ENCODE peak calls at places on chromosome 20, in nine cellular contexts. One of them, this sample, is unnamed. For H3K27me3, the result is how much of the 10 kb centered on the place peaks cover.

GRCh38 chr20:48208176-48208575 is 422.9 kb upstream of the SULF2 start:
- DNase-seq in uterus: no peak
- DNase-seq in Peyer's patch: no peak
- DNase-seq in thyroid gland: no peak
- DNase-seq in PC-3: no peak
- DNase-seq in aorta: no peak
- DNase-seq in A673: no peak
- DNase-seq in psoas muscle: no peak
- DNase-seq in PC-9: no peak
- DNase-seq in this sample: no peak

GRCh38 chr20:41200446-41201202 is 63.3 kb downstream of the PLCG1 start:
- DNase-seq in uterus: no peak
- DNase-seq in Peyer's patch: no peak
- DNase-seq in thyroid gland: no peak
- DNase-seq in PC-3: no peak
- DNase-seq in aorta: no peak
- DNase-seq in A673: no peak
- DNase-seq in psoas muscle: no peak
- DNase-seq in PC-9: no peak
- DNase-seq in this sample: no peak

GRCh38 chr20:7123457-7123856 is 356.0 kb downstream of the BMP2 start:
- DNase-seq in uterus: no peak
- DNase-seq in Peyer's patch: no peak
- DNase-seq in thyroid gland: no peak
- DNase-seq in PC-3: no peak
- DNase-seq in aorta: no peak
- DNase-seq in A673: no peak
- DNase-seq in psoas muscle: no peak
- DNase-seq in PC-9: no peak
- DNase-seq in this sample: no peak

GRCh38 chr20:47063407-47063806 is 168.8 kb downstream of the EYA2 start:
- DNase-seq in uterus: no peak
- DNase-seq in Peyer's patch: peak
- DNase-seq in thyroid gland: peak
- DNase-seq in PC-3: peak
- DNase-seq in aorta: no peak
- DNase-seq in A673: no peak
- DNase-seq in psoas muscle: no peak
- DNase-seq in PC-9: no peak
- DNase-seq in this sample: no peak

GRCh38 chr20:20083796-20084195 is 31.5 kb downstream of the CFAP61 start:
- DNase-seq in uterus: no peak
- DNase-seq in Peyer's patch: no peak
- DNase-seq in thyroid gland: no peak
- DNase-seq in PC-3: peak
- DNase-seq in aorta: no peak
- DNase-seq in A673: peak
- DNase-seq in psoas muscle: no peak
- DNase-seq in PC-9: no peak
- DNase-seq in this sample: no peak

GRCh38 chr20:59805786-59806577 is 127.5 kb downstream of the SYCP2 start:
- DNase-seq in uterus: no peak
- DNase-seq in Peyer's patch: no peak
- DNase-seq in thyroid gland: no peak
- DNase-seq in PC-3: no peak
- DNase-seq in aorta: peak
- DNase-seq in A673: no peak
- DNase-seq in psoas muscle: no peak
- DNase-seq in PC-9: no peak
- DNase-seq in this sample: no peak

GRCh38 chr20:3312940-3313656 is 74.1 kb upstream of the SLC4A11 start:
- DNase-seq in uterus: no peak
- DNase-seq in Peyer's patch: no peak
- DNase-seq in thyroid gland: peak
- DNase-seq in PC-3: peak
- DNase-seq in aorta: no peak
- DNase-seq in A673: peak
- DNase-seq in psoas muscle: no peak
- DNase-seq in PC-9: peak
- DNase-seq in this sample: peak

GRCh38 chr20:63178889-63179751 is 36.8 kb downstream of the YTHDF1 start:
- DNase-seq in uterus: no peak
- DNase-seq in Peyer's patch: peak
- DNase-seq in thyroid gland: peak
- DNase-seq in PC-3: peak
- DNase-seq in aorta: no peak
- DNase-seq in A673: peak
- DNase-seq in psoas muscle: peak
- DNase-seq in PC-9: peak
- DNase-seq in this sample: no peak

GRCh38 chr20:56003966-56004365 is 1.4 kb downstream of the CBLN4 start:
- DNase-seq in uterus: no peak
- DNase-seq in Peyer's patch: no peak
- DNase-seq in thyroid gland: peak
- DNase-seq in PC-3: no peak
- DNase-seq in aorta: no peak
- DNase-seq in A673: no peak
- DNase-seq in psoas muscle: no peak
- DNase-seq in PC-9: no peak
- DNase-seq in this sample: no peak

GRCh38 chr20:43667341-43668132 is 623 bp downstream of the MYBL2 start:
- DNase-seq in uterus: no peak
- DNase-seq in Peyer's patch: peak
- DNase-seq in thyroid gland: no peak
- DNase-seq in PC-3: peak
- DNase-seq in aorta: peak
- DNase-seq in A673: peak
- DNase-seq in psoas muscle: no peak
- DNase-seq in PC-9: peak
- DNase-seq in this sample: peak

GRCh38 chr20:46028110-46028509 is 905 bp upstream of the SLC12A5 start:
- DNase-seq in uterus: no peak
- DNase-seq in Peyer's patch: no peak
- DNase-seq in thyroid gland: no peak
- DNase-seq in PC-3: no peak
- DNase-seq in aorta: no peak
- DNase-seq in A673: no peak
- DNase-seq in psoas muscle: no peak
- DNase-seq in PC-9: no peak
- DNase-seq in this sample: no peak

GRCh38 chr20:17654649-17655285 is 27.3 kb downstream of the RRBP1 start:
- DNase-seq in uterus: peak
- DNase-seq in Peyer's patch: no peak
- DNase-seq in thyroid gland: peak
- DNase-seq in PC-3: peak
- DNase-seq in aorta: peak
- DNase-seq in A673: peak
- DNase-seq in psoas muscle: peak
- DNase-seq in PC-9: peak
- DNase-seq in this sample: no peak

GRCh38 chr20:1397710-1398109 is 4.9 kb upstream of the FKBP1A start:
- DNase-seq in uterus: no peak
- DNase-seq in Peyer's patch: no peak
- DNase-seq in thyroid gland: no peak
- DNase-seq in PC-3: no peak
- DNase-seq in aorta: no peak
- DNase-seq in A673: no peak
- DNase-seq in psoas muscle: no peak
- DNase-seq in PC-9: no peak
- DNase-seq in this sample: no peak

GRCh38 chr20:44762466-44763140 is 16.9 kb downstream of the KCNK15 start:
- DNase-seq in uterus: no peak
- DNase-seq in Peyer's patch: no peak
- DNase-seq in thyroid gland: no peak
- DNase-seq in PC-3: no peak
- DNase-seq in aorta: no peak
- DNase-seq in A673: peak
- DNase-seq in psoas muscle: no peak
- DNase-seq in PC-9: no peak
- DNase-seq in this sample: no peak

GRCh38 chr20:34403908-34404307 is 40.8 kb downstream of the ITCH start:
- DNase-seq in uterus: no peak
- DNase-seq in Peyer's patch: no peak
- DNase-seq in thyroid gland: no peak
- DNase-seq in PC-3: no peak
- DNase-seq in aorta: no peak
- DNase-seq in A673: no peak
- DNase-seq in psoas muscle: no peak
- DNase-seq in PC-9: no peak
- DNase-seq in this sample: no peak

GRCh38 chr20:16916165-16916564 is 168.0 kb downstream of the OTOR start:
- DNase-seq in uterus: no peak
- DNase-seq in Peyer's patch: no peak
- DNase-seq in thyroid gland: no peak
- DNase-seq in PC-3: no peak
- DNase-seq in aorta: no peak
- DNase-seq in A673: no peak
- DNase-seq in psoas muscle: no peak
- DNase-seq in PC-9: no peak
- DNase-seq in this sample: no peak

GRCh38 chr20:50604451-50604850 is 86.9 kb downstream of the RIPOR3 start:
- DNase-seq in uterus: no peak
- DNase-seq in Peyer's patch: no peak
- DNase-seq in thyroid gland: no peak
- DNase-seq in PC-3: no peak
- DNase-seq in aorta: no peak
- DNase-seq in A673: no peak
- DNase-seq in psoas muscle: no peak
- DNase-seq in PC-9: no peak
- DNase-seq in this sample: no peak
- H3K27ac ChIP-seq in uterus: no peak
- H3K27ac ChIP-seq in Peyer's patch: no peak
- H3K27ac ChIP-seq in thyroid gland: no peak
- H3K27ac ChIP-seq in PC-3: no peak
- H3K27ac ChIP-seq in aorta: no peak
- H3K27ac ChIP-seq in A673: no peak
- H3K27ac ChIP-seq in psoas muscle: no peak
- H3K27ac ChIP-seq in PC-9: no peak
- H3K27ac ChIP-seq in this sample: no peak

GRCh38 chr20:33079267-33079666 is at the start of gene BPIFB4:
- DNase-seq in uterus: no peak
- DNase-seq in Peyer's patch: no peak
- DNase-seq in thyroid gland: no peak
- DNase-seq in PC-3: peak
- DNase-seq in aorta: no peak
- DNase-seq in A673: no peak
- DNase-seq in psoas muscle: no peak
- DNase-seq in PC-9: no peak
- DNase-seq in this sample: no peak

GRCh38 chr20:33081411-33082154 is 2.1 kb downstream of the BPIFB4 start:
- DNase-seq in uterus: no peak
- DNase-seq in Peyer's patch: no peak
- DNase-seq in thyroid gland: no peak
- DNase-seq in PC-3: no peak
- DNase-seq in aorta: no peak
- DNase-seq in A673: no peak
- DNase-seq in psoas muscle: no peak
- DNase-seq in PC-9: no peak
- DNase-seq in this sample: peak

GRCh38 chr20:33086052-33086722 is 6.7 kb downstream of the BPIFB4 start:
- DNase-seq in uterus: no peak
- DNase-seq in Peyer's patch: no peak
- DNase-seq in thyroid gland: no peak
- DNase-seq in PC-3: no peak
- DNase-seq in aorta: no peak
- DNase-seq in A673: no peak
- DNase-seq in psoas muscle: no peak
- DNase-seq in PC-9: no peak
- DNase-seq in this sample: no peak

GRCh38 chr20:33084722-33085121 is 5.3 kb downstream of the BPIFB4 start:
- DNase-seq in uterus: no peak
- DNase-seq in Peyer's patch: no peak
- DNase-seq in thyroid gland: no peak
- DNase-seq in PC-3: no peak
- DNase-seq in aorta: no peak
- DNase-seq in A673: no peak
- DNase-seq in psoas muscle: no peak
- DNase-seq in PC-9: no peak
- DNase-seq in this sample: no peak

GRCh38 chr20:33083544-33084340 is 4.3 kb downstream of the BPIFB4 start:
- DNase-seq in uterus: no peak
- DNase-seq in Peyer's patch: no peak
- DNase-seq in thyroid gland: no peak
- DNase-seq in PC-3: no peak
- DNase-seq in aorta: no peak
- DNase-seq in A673: no peak
- DNase-seq in psoas muscle: no peak
- DNase-seq in PC-9: no peak
- DNase-seq in this sample: no peak
- H3K27me3 ChIP-seq in uterus: under half
- H3K27me3 ChIP-seq in Peyer's patch: under half
- H3K27me3 ChIP-seq in thyroid gland: under half
- H3K27me3 ChIP-seq in PC-3: under half
- H3K27me3 ChIP-seq in aorta: under half
- H3K27me3 ChIP-seq in A673: under half
- H3K27me3 ChIP-seq in psoas muscle: under half
- H3K27me3 ChIP-seq in PC-9: half or more
- H3K27me3 ChIP-seq in this sample: under half

GRCh38 chr20:53900380-53900999 is 169.9 kb downstream of the BCAS1 start:
- DNase-seq in uterus: no peak
- DNase-seq in Peyer's patch: peak
- DNase-seq in thyroid gland: no peak
- DNase-seq in PC-3: peak
- DNase-seq in aorta: no peak
- DNase-seq in A673: peak
- DNase-seq in psoas muscle: no peak
- DNase-seq in PC-9: no peak
- DNase-seq in this sample: no peak
- H3K27ac ChIP-seq in uterus: peak
- H3K27ac ChIP-seq in Peyer's patch: peak
- H3K27ac ChIP-seq in thyroid gland: peak
- H3K27ac ChIP-seq in PC-3: peak
- H3K27ac ChIP-seq in aorta: no peak
- H3K27ac ChIP-seq in A673: no peak
- H3K27ac ChIP-seq in psoas muscle: peak
- H3K27ac ChIP-seq in PC-9: peak
- H3K27ac ChIP-seq in this sample: no peak

DNA sequence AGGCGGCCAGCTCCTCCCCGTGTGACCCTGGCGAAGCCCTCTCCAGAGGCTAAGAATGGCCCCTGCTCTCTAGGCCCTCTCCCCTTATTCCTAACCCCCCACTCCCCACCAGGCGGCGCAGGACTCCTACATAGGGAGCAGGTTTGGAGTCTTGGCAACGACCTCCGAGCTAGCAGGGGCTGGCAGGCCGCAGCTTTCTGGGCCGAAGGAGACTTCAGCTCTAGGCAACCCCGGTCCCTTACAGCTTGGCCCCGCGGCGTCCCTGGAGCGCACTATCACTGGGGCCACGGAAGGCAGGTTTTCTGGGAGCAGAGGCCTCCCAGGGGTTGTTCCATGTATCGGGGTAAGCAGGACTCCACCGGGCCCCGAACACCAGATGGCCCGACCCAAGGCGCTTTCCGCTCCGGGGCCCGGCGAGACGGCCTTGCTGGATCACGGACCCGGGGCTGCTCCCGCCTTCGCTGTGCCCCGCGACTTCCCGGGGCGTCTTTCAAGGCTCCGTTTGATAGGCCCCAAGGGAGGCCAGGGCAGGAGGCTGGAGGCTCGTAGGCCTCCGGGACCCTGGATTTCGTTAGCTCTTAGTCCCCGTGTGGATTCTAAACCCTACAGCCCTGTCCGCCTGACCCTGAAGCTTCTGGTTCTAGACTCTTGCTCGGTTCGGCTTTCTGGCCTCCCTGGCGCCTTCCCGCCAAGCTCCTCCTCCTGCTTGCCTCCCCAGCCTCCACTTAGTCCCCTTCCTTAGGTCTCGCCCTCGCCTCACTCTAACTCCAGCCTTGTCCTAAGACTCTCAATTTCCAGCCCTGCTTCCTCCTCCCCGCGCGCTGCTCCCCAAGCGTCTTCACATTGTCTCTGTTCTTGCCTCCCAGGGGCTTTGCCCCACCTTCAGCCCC is 1.9 kb downstream of the SLC32A1 start:
- DNase-seq in uterus: peak
- DNase-seq in Peyer's patch: peak
- DNase-seq in thyroid gland: no peak
- DNase-seq in PC-3: peak
- DNase-seq in aorta: peak
- DNase-seq in A673: peak
- DNase-seq in psoas muscle: no peak
- DNase-seq in PC-9: peak
- DNase-seq in this sample: no peak
- H3K27me3 ChIP-seq in uterus: under half
- H3K27me3 ChIP-seq in Peyer's patch: half or more
- H3K27me3 ChIP-seq in thyroid gland: half or more
- H3K27me3 ChIP-seq in PC-3: half or more
- H3K27me3 ChIP-seq in aorta: under half
- H3K27me3 ChIP-seq in A673: half or more
- H3K27me3 ChIP-seq in psoas muscle: half or more
- H3K27me3 ChIP-seq in PC-9: half or more
- H3K27me3 ChIP-seq in this sample: half or more

This sample was measured in HL-60.